ENCODE peak calls at places on chromosomes 13 and 19, in eight cellular contexts. B is GOT3; X is ACHN; G is nephron progenitor cell; K is WTC11; A is tibial nerve; H is NCI-H345; N is activated CD4-positive, alpha-beta T cell treated with anti-CD3 and anti-CD28 coated beads, Interleukin-2, amount 50 U/mL, for 1 hour. M is an unnamed sample.

GRCh38 chr19:8580710-8581281 is 3.6 kb upstream of the MYO1F start:
- DNase-seq in K (peak), X (peak), N (peak), A (peak), G (peak), H (peak), B (no peak), M (peak)

GRCh38 chr13:28411859-28412353 is 83.0 kb downstream of the FLT1 start:
- DNase-seq in X (no peak), N (no peak), K (no peak), A (no peak), B (no peak), G (no peak), H (no peak), M (no peak)

GRCh38 chr19:3821156-3821555 is 35.0 kb upstream of the MATK start:
- DNase-seq in A (no peak), B (no peak), G (no peak), K (no peak), N (no peak), H (no peak), X (no peak), M (peak)

GRCh38 chr19:55032170-55032569 is 5.9 kb downstream of the GP6 start:
- DNase-seq in H (no peak), X (no peak), G (no peak), N (no peak), A (no peak), K (no peak), B (no peak), M (no peak)

GRCh38 chr13:110154370-110155031 is 152.5 kb downstream of the COL4A1 start:
- DNase-seq in G (no peak), H (no peak), A (no peak), N (no peak), B (no peak), K (no peak), X (no peak), M (no peak)

GRCh38 chr13:35343417-35343816 is 133.1 kb downstream of the MAB21L1 start:
- DNase-seq in K (no peak), B (no peak), H (no peak), A (no peak), N (no peak), X (no peak), G (no peak), M (no peak)

GRCh38 chr19:35063940-35064818 is 22.7 kb downstream of the HPN start:
- DNase-seq in G (no peak), H (no peak), B (no peak), N (no peak), A (no peak), K (no peak), X (peak), M (peak)

GRCh38 chr19:17949956-17950309 is 17.0 kb upstream of the KCNN1 start:
- DNase-seq in B (no peak), A (no peak), H (no peak), N (no peak), G (no peak), K (no peak), X (no peak), M (peak)

GRCh38 chr13:106755542-106755941 is 187.6 kb upstream of the ARGLU1 start:
- DNase-seq in N (no peak), H (no peak), A (no peak), K (no peak), B (no peak), X (no peak), G (no peak), M (no peak)

GRCh38 chr13:51380269-51380668 is 40.8 kb downstream of the SERPINE3 start:
- DNase-seq in G (no peak), H (peak), B (no peak), N (no peak), K (no peak), A (no peak), X (no peak), M (peak)

GRCh38 chr13:109243311-109243951 is 543.0 kb downstream of the IRS2 start:
- DNase-seq in K (no peak), X (peak), G (no peak), A (no peak), B (no peak), N (no peak), H (no peak), M (no peak)

GRCh38 chr13:26867451-26868067 is 107.0 kb upstream of the GPR12 start:
- DNase-seq in X (peak), N (no peak), B (no peak), G (peak), H (no peak), A (no peak), K (peak), M (no peak)

GRCh38 chr13:112077729-112078128 is 10.8 kb downstream of the SOX1 start:
- DNase-seq in G (no peak), K (no peak), A (no peak), B (no peak), N (no peak), X (no peak), H (no peak), M (no peak)

GRCh38 chr19:55655648-55656040 is 809 bp downstream of the U2AF2 start:
- DNase-seq in X (no peak), H (no peak), N (no peak), G (no peak), B (no peak), K (no peak), A (no peak), M (no peak)

GRCh38 chr13:21050288-21051197 is 10.8 kb downstream of the LATS2 start:
- DNase-seq in K (no peak), G (no peak), N (no peak), A (no peak), H (no peak), X (no peak), B (no peak), M (no peak)

GRCh38 chr13:99389520-99390304 is 82.5 kb upstream of the GPR183 start:
- DNase-seq in H (no peak), N (no peak), B (no peak), X (no peak), K (no peak), G (no peak), A (no peak), M (no peak)

GRCh38 chr13:103156346-103156998 is 90.3 kb upstream of the SLC10A2 start:
- DNase-seq in X (no peak), G (no peak), K (no peak), B (no peak), N (no peak), A (no peak), H (no peak), M (peak)

GRCh38 chr19:33795370-33796163 is 1.1 kb upstream of the KCTD15 start:
- DNase-seq in X (peak), B (no peak), G (peak), A (peak), H (peak), N (peak), K (peak), M (peak)

GRCh38 chr19:15194938-15195337 is 5.9 kb downstream of the NOTCH3 start:
- DNase-seq in X (no peak), B (no peak), K (no peak), A (no peak), N (no peak), G (no peak), H (no peak), M (no peak)

GRCh38 chr19:57280913-57281425 is 684 bp downstream of the ZNF460 start:
- DNase-seq in N (peak), A (no peak), H (peak), B (no peak), G (no peak), K (no peak), X (no peak), M (peak)

GRCh38 chr19:8352134-8352827 is 9.2 kb upstream of the KANK3 start:
- DNase-seq in X (no peak), A (no peak), B (no peak), K (no peak), H (no peak), G (no peak), N (no peak), M (no peak)

GRCh38 chr13:33228645-33229445 is 56.7 kb downstream of the STARD13 start:
- DNase-seq in H (peak), K (no peak), B (no peak), A (no peak), N (no peak), G (no peak), X (peak), M (peak)

GRCh38 chr19:23823952-23824389 is 65.3 kb upstream of the ZNF681 start:
- DNase-seq in B (no peak), A (no peak), K (peak), G (no peak), X (peak), N (no peak), H (no peak), M (peak)

GRCh38 chr13:61778531-61778930 is 362.9 kb upstream of the PCDH20 start:
- DNase-seq in K (no peak), B (no peak), G (no peak), X (no peak), N (no peak), H (no peak), A (no peak), M (peak)

GRCh38 chr13:79799049-79799448 is 318.1 kb downstream of the NDFIP2 start:
- DNase-seq in K (no peak), N (no peak), X (no peak), B (no peak), G (no peak), A (no peak), H (no peak), M (no peak)

GRCh38 chr19:1026189-1027019 is at the start of gene CNN2:
- DNase-seq in K (peak), G (peak), A (peak), H (no peak), B (peak), N (peak), X (peak), M (peak)

GRCh38 chr19:38734426-38735256 is 9.6 kb downstream of the CAPN12 start:
- DNase-seq in H (no peak), G (no peak), K (no peak), N (peak), B (no peak), X (no peak), A (no peak), M (peak)

GRCh38 chr19:36489139-36489919 is at the start of gene ZNF566:
- DNase-seq in A (peak), B (peak), H (peak), X (peak), N (peak), G (peak), K (peak), M (peak)

M was measured in NCI-H69.